ENCODE peak calls at places on chromosomes 12 and 14, in ten cellular contexts. A is stimulated activated CD4-positive, alpha-beta T cell treated with anti-CD3 and anti-CD28 coated beads, Interleukin-1b, Interleukin-23, amount 100 ng/mL, for 48 hours; X is choroid plexus epithelial cell; L is ACHN; J is NCI-H1105; M is body of pancreas; F is activated T-cell treated with anti-CD3 and anti-CD28 coated beads for 1 hour; K is left kidney; O is endothelial cell of umbilical vein; D is RPMI7951. C is an unnamed sample.

GRCh38 chr14:30906752-30907658 is 32.6 kb downstream of the COCH start:
- DNase-seq in A (no peak), X (peak), L (peak), J (no peak), M (no peak), F (no peak), K (peak), O (peak), D (peak), C (no peak)

GRCh38 chr14:36553650-36554260 is 28.7 kb downstream of the NKX2-8 start:
- DNase-seq in A (no peak), X (peak), L (peak), J (peak), M (peak), F (no peak), K (peak), O (peak), D (peak), C (peak)

GRCh38 chr12:13976028-13976584 is 5.3 kb downstream of the GRIN2B start:
- DNase-seq in A (no peak), X (no peak), L (peak), J (no peak), M (no peak), F (no peak), K (peak), O (no peak), D (no peak), C (no peak)

GRCh38 chr14:93915800-93916199 is 11.3 kb upstream of the FAM181A start:
- DNase-seq in A (no peak), X (no peak), L (no peak), J (no peak), M (no peak), F (no peak), K (no peak), O (no peak), D (no peak), C (no peak)

GRCh38 chr14:33810308-33810707 is 140.6 kb downstream of the EGLN3 start:
- DNase-seq in A (no peak), X (peak), L (no peak), J (no peak), M (no peak), F (no peak), K (no peak), O (no peak), D (no peak), C (no peak)

GRCh38 chr14:37289688-37290087 is 92.0 kb downstream of the MIPOL1 start:
- DNase-seq in A (no peak), X (no peak), L (no peak), J (no peak), M (no peak), F (no peak), K (no peak), O (no peak), D (no peak), C (no peak)

GRCh38 chr12:11718768-11719253 is 69.3 kb downstream of the ETV6 start:
- DNase-seq in A (no peak), X (peak), L (no peak), J (no peak), M (no peak), F (no peak), K (no peak), O (peak), D (peak), C (no peak)

GRCh38 chr12:23964812-23965211 is 15.3 kb upstream of the SOX5 start:
- DNase-seq in A (no peak), X (no peak), L (no peak), J (no peak), M (no peak), F (no peak), K (no peak), O (no peak), D (no peak), C (no peak)

GRCh38 chr12:79411791-79412190 is 279.0 kb downstream of the PAWR start:
- DNase-seq in A (no peak), X (no peak), L (no peak), J (no peak), M (no peak), F (no peak), K (no peak), O (no peak), D (no peak), C (no peak)

GRCh38 chr12:13606290-13606689 is 375.1 kb downstream of the GRIN2B start:
- DNase-seq in A (no peak), X (no peak), L (no peak), J (no peak), M (no peak), F (no peak), K (no peak), O (no peak), D (no peak), C (no peak)

GRCh38 chr14:67487937-67488893 is at the start of gene TMEM229B:
- DNase-seq in A (peak), X (peak), L (peak), J (no peak), M (peak), F (peak), K (no peak), O (no peak), D (peak), C (no peak)

GRCh38 chr14:96584199-96584906 is 82.2 kb downstream of the PAPOLA start:
- DNase-seq in A (peak), X (peak), L (peak), J (no peak), M (peak), F (no peak), K (peak), O (peak), D (peak), C (peak)

GRCh38 chr14:45199246-45199645 is 53.8 kb downstream of the MIS18BP1 start:
- DNase-seq in A (no peak), X (peak), L (no peak), J (no peak), M (no peak), F (no peak), K (no peak), O (no peak), D (peak), C (no peak)

GRCh38 chr12:130799051-130799450 is 40.0 kb downstream of the STX2 start:
- DNase-seq in A (no peak), X (no peak), L (no peak), J (no peak), M (no peak), F (no peak), K (no peak), O (no peak), D (no peak), C (peak)

GRCh38 chr14:72404998-72405397 is 472.8 kb downstream of the RGS6 start:
- DNase-seq in A (no peak), X (no peak), L (no peak), J (no peak), M (no peak), F (no peak), K (no peak), O (no peak), D (no peak), C (no peak)

GRCh38 chr12:124771462-124772361 is 92.0 kb downstream of the SCARB1 start:
- DNase-seq in A (peak), X (peak), L (peak), J (peak), M (peak), F (peak), K (peak), O (peak), D (peak), C (peak)

GRCh38 chr12:42474391-42474790 is 115.2 kb downstream of the PRICKLE1 start:
- DNase-seq in A (no peak), X (peak), L (peak), J (no peak), M (no peak), F (no peak), K (peak), O (peak), D (peak), C (peak)

GRCh38 chr14:50531595-50532501 is 521 bp downstream of the MAP4K5 start:
- DNase-seq in A (peak), X (peak), L (peak), J (peak), M (peak), F (peak), K (peak), O (peak), D (peak), C (peak)

GRCh38 chr14:23119362-23120327 is 590 bp upstream of the CEBPE start:
- DNase-seq in A (no peak), X (no peak), L (no peak), J (no peak), M (no peak), F (peak), K (no peak), O (no peak), D (no peak), C (no peak)

GRCh38 chr14:99246536-99247083 is 25.4 kb downstream of the BCL11B start:
- DNase-seq in A (no peak), X (no peak), L (no peak), J (no peak), M (no peak), F (peak), K (peak), O (no peak), D (no peak), C (no peak)

GRCh38 chr12:57868870-57869609 is 22.5 kb upstream of the CTDSP2 start:
- DNase-seq in A (no peak), X (no peak), L (no peak), J (no peak), M (no peak), F (no peak), K (peak), O (no peak), D (no peak), C (no peak)

GRCh38 chr14:89624500-89625156 is 207.6 kb upstream of the FOXN3 start:
- DNase-seq in A (no peak), X (no peak), L (no peak), J (no peak), M (no peak), F (no peak), K (no peak), O (no peak), D (no peak), C (no peak)

GRCh38 chr14:20400589-20400964 is 12.7 kb downstream of the TEP1 start:
- DNase-seq in A (no peak), X (no peak), L (no peak), J (no peak), M (no peak), F (no peak), K (no peak), O (no peak), D (no peak), C (peak)